ENCODE peak calls at places on chromosome 1, in nine cellular contexts. O, F, U, R, V, I, A, W and J are unnamed samples.

GRCh38 chr1:17958704-17959103 is 148.9 kb upstream of the IGSF21 start:
- DNase-seq in F (no peak), R (no peak), A (no peak), O (no peak), I (no peak), U (no peak), W (no peak), V (peak; percentile 63), J (no peak)

GRCh38 chr1:109521465-109521951 is 12.0 kb upstream of the AMIGO1 start:
- DNase-seq in W (no peak), F (no peak), A (no peak), R (no peak), V (no peak), O (no peak), U (no peak), I (no peak), J (no peak)

GRCh38 chr1:246117066-246117791 is 389.9 kb downstream of the SMYD3 start:
- DNase-seq in A (peak; percentile 64), V (peak; percentile 88), F (peak; percentile 31), O (peak; percentile 60), U (peak; percentile 35), W (peak; percentile 49), R (peak; percentile 47), I (peak; percentile 54), J (peak; percentile 47)

GRCh38 chr1:6188466-6188865 is 8.3 kb upstream of the CHD5 start:
- DNase-seq in A (no peak), U (no peak), W (no peak), O (no peak), I (no peak), R (no peak), V (no peak), F (no peak), J (no peak)

GRCh38 chr1:161367684-161368398 is at the start of gene CFAP126:
- DNase-seq in R (peak; percentile 87), V (peak; percentile 71), I (peak; percentile 64), F (peak; percentile 49), W (peak; percentile 73), O (peak; percentile 73), A (peak; percentile 70), U (peak; percentile 77), J (peak; percentile 89)

GRCh38 chr1:17121881-17122280 is 2.6 kb upstream of the PADI2 start:
- DNase-seq in O (no peak), W (no peak), R (no peak), U (peak; percentile 25), F (no peak), V (no peak), I (no peak), A (peak; percentile 61), J (no peak)

GRCh38 chr1:26838474-26839338 is 12.2 kb downstream of the ZDHHC18 start:
- DNase-seq in U (no peak), R (no peak), O (no peak), F (no peak), A (no peak), V (no peak), W (no peak), I (no peak), J (no peak)

GRCh38 chr1:156488566-156489165 is 11.9 kb downstream of the MEF2D start:
- DNase-seq in I (no peak), V (no peak), O (peak; percentile 26), F (no peak), R (no peak), W (no peak), U (no peak), A (no peak), J (no peak)

GRCh38 chr1:45876000-45876399 is 72.6 kb downstream of the MAST2 start:
- DNase-seq in A (no peak), V (no peak), W (no peak), U (no peak), O (no peak), R (no peak), I (no peak), F (no peak), J (no peak)

GRCh38 chr1:54284781-54285563 is 85.0 kb downstream of the MRPL37 start:
- DNase-seq in R (no peak), F (no peak), A (no peak), W (no peak), U (no peak), O (no peak), V (peak; percentile 84), I (no peak), J (no peak)

GRCh38 chr1:241639653-241640148 is 468 bp downstream of the CHML start:
- DNase-seq in I (no peak), O (no peak), V (peak; percentile 18), A (no peak), F (no peak), U (peak; percentile 22), R (peak; percentile 32), W (no peak), J (peak; percentile 71)

GRCh38 chr1:223802032-223802431 is 43.7 kb downstream of the TP53BP2 start:
- DNase-seq in U (no peak), F (no peak), O (no peak), V (no peak), R (no peak), A (no peak), W (no peak), I (no peak), J (no peak)

GRCh38 chr1:175599212-175599681 is 144.1 kb downstream of the TNR start:
- DNase-seq in V (no peak), F (no peak), R (no peak), O (no peak), W (no peak), A (no peak), I (no peak), U (no peak), J (peak; percentile 82)

GRCh38 chr1:101613549-101613948 is 376.7 kb downstream of the S1PR1 start:
- DNase-seq in I (no peak), O (no peak), F (no peak), U (peak; percentile 31), R (no peak), W (no peak), V (no peak), A (no peak), J (no peak)

GRCh38 chr1:9257851-9258250 is 23.3 kb downstream of the H6PD start:
- DNase-seq in F (no peak), I (no peak), R (no peak), W (no peak), O (no peak), A (no peak), V (no peak), U (no peak), J (no peak)

GRCh38 chr1:228497206-228497605 is 10.0 kb downstream of the RNF187 start:
- DNase-seq in V (no peak), I (no peak), F (no peak), W (no peak), A (no peak), R (no peak), U (no peak), O (no peak), J (no peak)

GRCh38 chr1:174942547-174943255 is 57.0 kb upstream of the CACYBP start:
- DNase-seq in F (no peak), R (no peak), A (no peak), W (no peak), U (no peak), I (no peak), O (no peak), V (no peak), J (no peak)

GRCh38 chr1:16342331-16343062 is 9.8 kb downstream of the FBXO42 start:
- DNase-seq in U (no peak), A (no peak), W (no peak), F (no peak), O (no peak), I (no peak), V (no peak), R (no peak), J (no peak)

GRCh38 chr1:10324627-10325026 is 74.2 kb upstream of the PGD start:
- DNase-seq in V (no peak), R (no peak), W (no peak), I (no peak), A (no peak), O (no peak), F (no peak), U (no peak), J (no peak)

GRCh38 chr1:12666141-12666735 is 22.4 kb downstream of the AADACL4 start:
- DNase-seq in O (no peak), R (peak; percentile 55), U (no peak), A (peak; percentile 22), V (no peak), I (no peak), W (no peak), F (no peak), J (no peak)

GRCh38 chr1:97904528-97904927 is 16.3 kb downstream of the DPYD start:
- DNase-seq in F (no peak), I (no peak), W (no peak), V (no peak), U (peak; percentile 51), R (no peak), O (no peak), A (peak; percentile 54), J (no peak)
- H3K4me3 ChIP-seq in F (no peak overlapping the region), I (no peak overlapping the region), W (no peak overlapping the region), V (no peak overlapping the region), U (no peak overlapping the region), R (no peak overlapping the region), O (no peak overlapping the region), A (no peak overlapping the region), J (no peak overlapping the region)

DNA sequence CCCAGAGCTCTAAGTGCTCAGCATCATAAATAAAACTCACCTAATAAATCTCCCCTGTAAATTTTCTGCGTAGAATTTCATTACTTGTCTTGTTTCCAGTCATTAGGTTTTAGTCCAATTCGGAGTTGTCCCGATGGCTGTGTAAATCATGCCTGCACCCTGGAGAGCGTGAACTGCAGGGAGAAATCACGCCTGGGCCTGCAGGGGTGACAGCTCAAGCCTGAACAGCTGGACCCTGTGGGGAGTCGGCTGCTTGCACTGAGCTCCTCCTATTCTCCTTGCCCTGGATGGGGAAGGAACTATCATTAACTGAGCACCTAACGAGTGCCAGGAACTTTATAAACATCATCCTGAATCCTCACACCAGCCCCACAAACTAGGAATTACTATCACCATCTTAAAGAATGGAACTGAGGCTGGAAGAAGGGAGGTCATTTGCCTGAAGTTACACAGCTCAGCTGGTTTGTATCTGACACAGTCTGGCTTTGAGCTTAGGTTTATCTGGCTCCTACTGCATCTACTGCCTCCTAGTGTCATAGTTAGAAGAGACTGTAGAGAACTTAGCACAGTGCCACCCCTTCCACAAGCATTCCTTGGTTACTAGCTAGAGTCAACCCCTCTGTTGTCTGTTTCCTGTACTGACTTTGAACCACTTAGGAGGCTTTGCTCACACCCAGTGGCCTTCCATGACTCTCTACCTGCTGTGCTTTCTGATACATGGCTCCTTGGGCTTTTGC is 25.1 kb upstream of the POU3F1 start:
- DNase-seq in W (no peak), F (no peak), I (no peak), A (peak; percentile 55), R (peak; percentile 35), V (no peak), O (peak; percentile 38), U (peak; percentile 16), J (peak; percentile 77)
- H3K27me3 ChIP-seq in W (no peaks in the 10 kb centered on the region), F (no peaks in the 10 kb centered on the region), I (no peaks in the 10 kb centered on the region), A (peaks cover 39% of the 10 kb centered on the region), R (peaks cover 17% of the 10 kb centered on the region), V (no peaks in the 10 kb centered on the region), O (peaks cover 48% of the 10 kb centered on the region), U (peaks cover 9% of the 10 kb centered on the region), J (no peaks in the 10 kb centered on the region)

GRCh38 chr1:39080269-39080826 is 54.2 kb downstream of the NDUFS5 start:
- DNase-seq in W (no peak), I (no peak), F (no peak), R (no peak), A (no peak), U (no peak), V (no peak), O (no peak), J (no peak)
- H3K4me3 ChIP-seq in W (no peak overlapping the region), I (peak overlapping the region; percentile 27), F (peak overlapping the region; percentile 59), R (peak overlapping the region; percentile 44), A (no peak overlapping the region), U (no peak overlapping the region), V (no peak overlapping the region), O (no peak overlapping the region), J (peak overlapping the region; percentile 58)

GRCh38 chr1:24925963-24926362 is 4.1 kb downstream of the RUNX3 start:
- DNase-seq in U (no peak), F (no peak), O (no peak), A (no peak), R (no peak), W (no peak), V (no peak), I (no peak), J (peak; percentile 69)
- H3K27me3 ChIP-seq in U (peaks cover 70% of the 10 kb centered on the region), F (peaks cover 20% of the 10 kb centered on the region), O (peaks cover 61% of the 10 kb centered on the region), A (peaks cover 74% of the 10 kb centered on the region), R (no peaks in the 10 kb centered on the region), W (peaks cover 41% of the 10 kb centered on the region), V (no peaks in the 10 kb centered on the region), I (peaks cover 32% of the 10 kb centered on the region), J (peaks cover 58% of the 10 kb centered on the region)